ENCODE peak calls at places on chromosomes 16 and 17, in five cellular contexts. R is kidney tubule cell; F is head of caudate nucleus; U is CD4-positive, alpha-beta T cell; Y is GDM1. W is an unnamed sample.

GRCh38 chr17:40432864-40433528 is 10.3 kb upstream of the IGFBP4 start:
- DNase-seq in R (no peak), F (no peak), U (no peak), Y (no peak), W (no peak)

GRCh38 chr16:74563828-74564263 is 43.1 kb downstream of the GLG1 start:
- DNase-seq in R (peak), F (no peak), U (no peak), Y (no peak), W (no peak)

GRCh38 chr17:75753514-75754377 is 11.2 kb downstream of the GALK1 start:
- DNase-seq in R (peak), F (peak), U (peak), Y (peak), W (no peak)

GRCh38 chr16:88487920-88488842 is 35.1 kb downstream of the ZFPM1 start:
- DNase-seq in R (no peak), F (no peak), U (no peak), Y (no peak), W (no peak)

GRCh38 chr17:57455063-57455914 is 199.0 kb downstream of the MSI2 start:
- DNase-seq in R (no peak), F (no peak), U (no peak), Y (peak), W (no peak)

GRCh38 chr16:55035037-55035436 is 104.4 kb downstream of the IRX5 start:
- DNase-seq in R (peak), F (peak), U (no peak), Y (no peak), W (no peak)

GRCh38 chr16:20898938-20899502 is 1.1 kb downstream of the DCUN1D3 start:
- DNase-seq in R (peak), F (no peak), U (no peak), Y (no peak), W (no peak)

GRCh38 chr17:9087921-9088320 is 66.6 kb downstream of the NTN1 start:
- DNase-seq in R (no peak), F (no peak), U (no peak), Y (no peak), W (no peak)

GRCh38 chr16:87201777-87202176 is 115.4 kb downstream of the C16orf95 start:
- DNase-seq in R (no peak), F (no peak), U (no peak), Y (no peak), W (no peak)

GRCh38 chr16:23206986-23207385 is 24.4 kb downstream of the SCNN1G start:
- DNase-seq in R (no peak), F (no peak), U (no peak), Y (no peak), W (no peak)

GRCh38 chr16:21646721-21647561 is 5.5 kb downstream of the IGSF6 start:
- DNase-seq in R (no peak), F (no peak), U (peak), Y (no peak), W (no peak)

GRCh38 chr17:41529491-41529915 is 1.4 kb upstream of the KRT19 start:
- DNase-seq in R (no peak), F (no peak), U (no peak), Y (no peak), W (no peak)

GRCh38 chr16:22424161-22424937 is 49.9 kb upstream of the CDR2 start:
- DNase-seq in R (no peak), F (peak), U (no peak), Y (no peak), W (peak)

GRCh38 chr16:22141746-22142145 is 20.6 kb upstream of the SDR42E2 start:
- DNase-seq in R (peak), F (no peak), U (no peak), Y (no peak), W (no peak)